ENCODE peak calls at places on chromosomes 3 and 15, in seven cellular contexts. X is fibroblast of pulmonary artery, T is M059J, H is posterior vena cava, W is H54, L is astrocyte, A is H9. Q is an unnamed sample.

GRCh38 chr15:99845009-99845408 is 111.8 kb upstream of the LYSMD4 start:
- DNase-seq in X (peak; percentile 60), T (peak; percentile 3), H (no peak), W (no peak), L (peak; percentile 74), A (no peak), Q (peak; percentile 7)

GRCh38 chr3:8458235-8458634 is 43.4 kb upstream of the LMCD1 start:
- DNase-seq in X (peak; percentile 20), T (peak; percentile 46), H (no peak), W (no peak), L (peak; percentile 94), A (no peak), Q (peak; percentile 71)

GRCh38 chr15:90201150-90201943 is at the start of gene SEMA4B:
- DNase-seq in X (peak; percentile 35), T (peak; percentile 56), H (peak; percentile 90), W (peak; percentile 59), L (peak; percentile 22), A (peak; percentile 85), Q (peak; percentile 89)

GRCh38 chr15:64651573-64652260 is 123.7 kb downstream of the RBPMS2 start:
- DNase-seq in X (no peak), T (no peak), H (no peak), W (no peak), L (no peak), A (peak; percentile 45), Q (peak; percentile 45)

GRCh38 chr3:45981321-45982038 is 14.1 kb downstream of the FYCO1 start:
- DNase-seq in X (peak; percentile 31), T (peak; percentile 75), H (no peak), W (no peak), L (peak; percentile 56), A (no peak), Q (peak; percentile 56)

GRCh38 chr15:72599855-72600464 is 54.5 kb upstream of the GOLGA6B start:
- DNase-seq in X (peak; percentile 76), T (peak; percentile 49), H (no peak), W (peak; percentile 14), L (peak; percentile 27), A (no peak), Q (peak; percentile 79)

GRCh38 chr15:101439285-101439919 is 50.1 kb downstream of the PCSK6 start:
- DNase-seq in X (peak; percentile 57), T (peak; percentile 37), H (no peak), W (no peak), L (peak; percentile 17), A (no peak), Q (peak; percentile 62)

GRCh38 chr15:76252249-76252648 is 59.0 kb downstream of the ETFA start:
- DNase-seq in X (no peak), T (no peak), H (no peak), W (no peak), L (no peak), A (no peak), Q (no peak)

GRCh38 chr15:66042624-66043023 is 173.3 kb downstream of the RAB11A start:
- DNase-seq in X (no peak), T (no peak), H (peak; percentile 20), W (no peak), L (no peak), A (peak; percentile 91), Q (no peak)

GRCh38 chr15:84889991-84890669 is 5.7 kb downstream of the SLC28A1 start:
- DNase-seq in X (no peak), T (no peak), H (no peak), W (no peak), L (no peak), A (no peak), Q (no peak)

GRCh38 chr3:16998236-16998923 is 113.6 kb downstream of the PLCL2 start:
- DNase-seq in X (peak; percentile 45), T (no peak), H (no peak), W (no peak), L (no peak), A (no peak), Q (peak; percentile 51)

GRCh38 chr3:51953445-51953844 is 1.7 kb upstream of the GPR62 start:
- DNase-seq in X (peak; percentile 72), T (peak; percentile 57), H (no peak), W (peak; percentile 70), L (peak; percentile 47), A (no peak), Q (peak; percentile 68)

GRCh38 chr15:52093539-52094502 is 18.8 kb downstream of the BCL2L10 start:
- DNase-seq in X (peak; percentile 95), T (peak; percentile 98), H (no peak), W (peak; percentile 29), L (peak; percentile 93), A (no peak), Q (peak; percentile 81)

GRCh38 chr15:64348455-64348854 is 7.5 kb downstream of the CSNK1G1 start:
- DNase-seq in X (no peak), T (peak; percentile 52), H (no peak), W (no peak), L (peak; percentile 47), A (no peak), Q (no peak)

GRCh38 chr3:143366672-143367071 is 247.1 kb downstream of the CHST2 start:
- DNase-seq in X (no peak), T (no peak), H (no peak), W (no peak), L (no peak), A (no peak), Q (no peak)

GRCh38 chr3:130374033-130374432 is 28.6 kb downstream of the COL6A5 start:
- DNase-seq in X (no peak), T (no peak), H (no peak), W (no peak), L (no peak), A (no peak), Q (no peak)

GRCh38 chr3:124075758-124076157 is 83.8 kb upstream of the ROPN1 start:
- DNase-seq in X (no peak), T (no peak), H (no peak), W (no peak), L (peak; percentile 60), A (no peak), Q (peak; percentile 37)

GRCh38 chr3:72380193-72380592 is 468.1 kb downstream of the SHQ1 start:
- DNase-seq in X (peak; percentile 69), T (peak; percentile 67), H (no peak), W (peak; percentile 43), L (peak; percentile 30), A (no peak), Q (peak; percentile 72)

GRCh38 chr3:111739241-111739952 is 119.7 kb upstream of the PHLDB2 start:
- DNase-seq in X (peak; percentile 73), T (peak; percentile 99), H (no peak), W (peak; percentile 33), L (peak; percentile 87), A (no peak), Q (peak; percentile 66)

GRCh38 chr3:100603449-100603848 is 6.0 kb upstream of the ADGRG7 start:
- DNase-seq in X (peak; percentile 46), T (peak; percentile 68), H (no peak), W (no peak), L (no peak), A (peak; percentile 39), Q (peak; percentile 72)

GRCh38 chr3:69665026-69665739 is 74.1 kb upstream of the MITF start:
- DNase-seq in X (peak; percentile 46), T (peak; percentile 43), H (no peak), W (no peak), L (peak; percentile 65), A (no peak), Q (no peak)

GRCh38 chr3:71430941-71431552 is 152.5 kb downstream of the FOXP1 start:
- DNase-seq in X (no peak), T (peak; percentile 67), H (no peak), W (peak; percentile 30), L (peak; percentile 43), A (no peak), Q (no peak)

GRCh38 chr15:41691471-41691870 is 31.3 kb downstream of the MGA start:
- DNase-seq in X (peak; percentile 53), T (no peak), H (no peak), W (no peak), L (peak; percentile 29), A (no peak), Q (peak; percentile 19)

GRCh38 chr15:58114812-58115211 is 23.4 kb upstream of the AQP9 start:
- DNase-seq in X (no peak), T (no peak), H (no peak), W (no peak), L (no peak), A (no peak), Q (no peak)

GRCh38 chr3:16884748-16885587 is at the start of gene PLCL2:
- DNase-seq in X (peak; percentile 50), T (peak; percentile 28), H (peak; percentile 87), W (peak; percentile 55), L (no peak), A (peak; percentile 34), Q (peak; percentile 72)

GRCh38 chr3:190546881-190547510 is 33.1 kb downstream of the IL1RAP start:
- DNase-seq in X (no peak), T (no peak), H (no peak), W (no peak), L (no peak), A (no peak), Q (no peak)

GRCh38 chr3:70832811-70833509 is 520.5 kb upstream of the MDFIC2 start:
- DNase-seq in X (peak; percentile 71), T (peak; percentile 78), H (no peak), W (no peak), L (peak; percentile 92), A (no peak), Q (peak; percentile 56)

GRCh38 chr3:120688121-120688520 is 6.1 kb upstream of the HGD start:
- DNase-seq in X (peak; percentile 39), T (peak; percentile 25), H (no peak), W (no peak), L (peak; percentile 67), A (no peak), Q (peak; percentile 81)

GRCh38 chr3:17431004-17431403 is 311.4 kb downstream of the TBC1D5 start:
- DNase-seq in X (peak; percentile 72), T (peak; percentile 31), H (no peak), W (no peak), L (peak; percentile 19), A (no peak), Q (peak; percentile 69)

GRCh38 chr15:29687204-29687768 is 135.0 kb downstream of the TJP1 start:
- DNase-seq in X (no peak), T (no peak), H (no peak), W (no peak), L (no peak), A (no peak), Q (no peak)

GRCh38 chr3:121748638-121749275 is 784 bp downstream of the GOLGB1 start:
- DNase-seq in X (peak; percentile 65), T (peak; percentile 66), H (no peak), W (peak; percentile 15), L (no peak), A (no peak), Q (peak; percentile 72)

GRCh38 chr3:87037652-87038051 is 46.7 kb upstream of the VGLL3 start:
- DNase-seq in X (no peak), T (no peak), H (no peak), W (no peak), L (no peak), A (no peak), Q (no peak)

GRCh38 chr3:142152349-142152748 is 3.0 kb upstream of the TFDP2 start:
- DNase-seq in X (no peak), T (peak; percentile 20), H (no peak), W (no peak), L (no peak), A (peak; percentile 39), Q (no peak)

Q was measured in adipocyte.